ENCODE peak calls at places on chromosomes 3 and 15, in six cellular contexts. F is fibroblast of lung, O is tibial artery, K is B cell, P is pancreas, W is T-helper 1 cell. I is an unnamed sample.
A peak's percentile ranks its signal among the peaks of the same experiment; 100 is the strongest.

GRCh38 chr15:55859681-55860080 is 116.7 kb upstream of the PRTG start:
- DNase-seq in F (peak; percentile 59), O (no peak), K (no peak), P (no peak), W (no peak), I (no peak)

GRCh38 chr3:26312826-26313225 is 309.7 kb upstream of the LRRC3B start:
- DNase-seq in F (no peak), O (no peak), K (no peak), P (no peak), W (no peak), I (no peak)

GRCh38 chr3:111484666-111485065 is 57.3 kb upstream of the CD96 start:
- DNase-seq in F (peak; percentile 34), O (no peak), K (no peak), P (no peak), W (no peak), I (no peak)

GRCh38 chr3:51982352-51982837 is 940 bp upstream of the ACY1 start:
- DNase-seq in F (no peak), O (no peak), K (no peak), P (peak; percentile 57), W (no peak), I (no peak)

GRCh38 chr3:99825239-99825638 is 7.6 kb downstream of the CMSS1 start:
- DNase-seq in F (peak; percentile 66), O (no peak), K (no peak), P (no peak), W (no peak), I (no peak)

GRCh38 chr3:65995030-65995429 is 43.7 kb downstream of the MAGI1 start:
- DNase-seq in F (peak; percentile 54), O (no peak), K (no peak), P (no peak), W (no peak), I (no peak)

GRCh38 chr3:155946178-155946577 is 75.7 kb downstream of the GMPS start:
- DNase-seq in F (peak; percentile 85), O (no peak), K (no peak), P (no peak), W (no peak), I (no peak)

GRCh38 chr3:177602601-177603136 is 405.4 kb upstream of the TBL1XR1 start:
- DNase-seq in F (peak; percentile 50), O (no peak), K (no peak), P (no peak), W (no peak), I (no peak)

GRCh38 chr3:158121295-158121694 is 11.4 kb downstream of the RSRC1 start:
- DNase-seq in F (no peak), O (no peak), K (no peak), P (no peak), W (no peak), I (no peak)

GRCh38 chr15:83653639-83654378 is at the start of gene ADAMTSL3:
- DNase-seq in F (peak; percentile 50), O (peak; percentile 89), K (no peak), P (peak; percentile 84), W (no peak), I (no peak)

GRCh38 chr3:125110016-125110875 is 54.4 kb upstream of the HEG1 start:
- DNase-seq in F (peak; percentile 99), O (no peak), K (no peak), P (no peak), W (no peak), I (no peak)

GRCh38 chr3:172542999-172543398 is 19.8 kb upstream of the TNFSF10 start:
- DNase-seq in F (peak; percentile 66), O (no peak), K (no peak), P (no peak), W (no peak), I (no peak)

GRCh38 chr15:100889359-100890058 is 9.9 kb downstream of the ALDH1A3 start:
- DNase-seq in F (peak; percentile 83), O (peak; percentile 77), K (no peak), P (peak; percentile 29), W (no peak), I (no peak)

GRCh38 chr3:176916777-176917176 is 280.5 kb downstream of the TBL1XR1 start:
- DNase-seq in F (no peak), O (no peak), K (no peak), P (peak; percentile 33), W (no peak), I (no peak)